ENCODE peak calls at places on chromosomes 12 and 14, in eight cellular contexts. Q is NCI-H69, B is mucosa of gallbladder, G is M059J, T is T1000, F is K562, X is HFFc6, M is mesenchymal stem cell. Y is an unnamed sample.

GRCh38 chr14:39267592-39268112 is 33.9 kb downstream of the MIA2 start:
- DNase-seq in X (peak), M (no peak), T (no peak), F (no peak), G (peak), B (no peak), Q (peak), Y (no peak)

GRCh38 chr12:108792361-108793292 is 61.3 kb upstream of the CORO1C start:
- DNase-seq in T (no peak), G (no peak), Q (no peak), X (no peak), F (no peak), M (no peak), B (no peak), Y (no peak)

GRCh38 chr12:117679776-117680175 is 289.0 kb downstream of the KSR2 start:
- DNase-seq in T (no peak), G (peak), Q (no peak), F (no peak), B (no peak), X (no peak), M (peak), Y (peak)

GRCh38 chr12:112868459-112869041 is 38.2 kb upstream of the OAS1 start:
- DNase-seq in M (no peak), Q (no peak), X (no peak), B (no peak), T (no peak), G (peak), F (peak), Y (no peak)

GRCh38 chr12:85057370-85057963 is 21.3 kb downstream of the LRRIQ1 start:
- DNase-seq in B (peak), G (peak), F (peak), T (peak), M (peak), Q (peak), X (peak), Y (peak)

GRCh38 chr14:90573385-90574105 is 176.7 kb downstream of the CALM1 start:
- DNase-seq in B (no peak), X (no peak), Q (no peak), M (no peak), G (no peak), F (peak), T (no peak), Y (no peak)

GRCh38 chr12:3602488-3602887 is 111.5 kb downstream of the PRMT8 start:
- DNase-seq in F (no peak), G (no peak), X (no peak), T (no peak), M (no peak), Q (no peak), B (no peak), Y (no peak)

GRCh38 chr14:21241218-21241819 is 27.9 kb downstream of the HNRNPC start:
- DNase-seq in G (peak), Q (peak), X (peak), T (no peak), F (no peak), M (peak), B (no peak), Y (peak)

GRCh38 chr12:78562358-78563205 is 302.0 kb upstream of the SYT1 start:
- DNase-seq in M (peak), T (no peak), Q (peak), X (peak), B (no peak), F (peak), G (peak), Y (peak)

GRCh38 chr12:71888521-71888920 is 49.0 kb downstream of the TBC1D15 start:
- DNase-seq in M (peak), B (no peak), F (no peak), X (no peak), G (no peak), Q (no peak), T (no peak), Y (no peak)

GRCh38 chr12:96889273-96889933 is 17.7 kb upstream of the NEDD1 start:
- DNase-seq in T (no peak), F (no peak), M (no peak), Q (peak), G (peak), B (no peak), X (peak), Y (peak)